ENCODE peak calls at places on chromosomes 1 and 21, in six cellular contexts. J, A, B, P, E and U are unnamed samples.

GRCh38 chr1:116738673-116739370 is 15.4 kb upstream of the CD2 start:
- DNase-seq in A (no peak), B (no peak), E (peak), J (no peak), P (no peak), U (peak)

GRCh38 chr21:46618738-46619369 is 14.0 kb upstream of the S100B start:
- DNase-seq in P (no peak), E (no peak), B (no peak), A (no peak), J (no peak), U (no peak)

GRCh38 chr21:16509466-16509865 is 779.7 kb downstream of the USP25 start:
- DNase-seq in J (no peak), E (no peak), B (no peak), P (no peak), A (no peak), U (no peak)

GRCh38 chr1:84998642-84999280 is 1.8 kb upstream of the MCOLN2 start:
- DNase-seq in E (peak), P (no peak), J (peak), B (no peak), A (no peak), U (peak)

GRCh38 chr1:240465531-240465940 is 146.4 kb downstream of the GREM2 start:
- DNase-seq in E (no peak), J (no peak), P (no peak), B (no peak), A (no peak), U (no peak)

GRCh38 chr1:40389871-40390560 is 16.5 kb downstream of the SMAP2 start:
- DNase-seq in B (no peak), E (no peak), J (no peak), A (no peak), P (no peak), U (peak)

GRCh38 chr1:22351757-22352080 is 99.9 kb upstream of the ZBTB40 start:
- DNase-seq in A (no peak), B (no peak), P (no peak), E (no peak), J (no peak), U (no peak)

GRCh38 chr1:22154063-22154462 is 11.2 kb upstream of the WNT4 start:
- DNase-seq in B (no peak), J (no peak), A (no peak), P (no peak), E (no peak), U (no peak)

GRCh38 chr1:175725684-175726083 is 17.7 kb downstream of the TNR start:
- DNase-seq in P (no peak), E (peak), B (no peak), A (peak), J (peak), U (peak)

GRCh38 chr1:221097479-221098281 is 218.4 kb downstream of the HLX start:
- DNase-seq in A (no peak), B (no peak), E (no peak), P (no peak), J (no peak), U (no peak)

GRCh38 chr1:84913025-84913892 is 20.3 kb upstream of the LPAR3 start:
- DNase-seq in E (no peak), A (peak), P (no peak), B (no peak), J (no peak), U (no peak)

GRCh38 chr1:54955359-54955758 is 25.1 kb upstream of the TMEM61 start:
- DNase-seq in P (no peak), J (no peak), E (no peak), A (peak), B (no peak), U (no peak)

GRCh38 chr1:31372961-31373896 is at the start of gene FABP3:
- DNase-seq in P (peak), A (peak), E (peak), B (peak), J (peak), U (peak)

GRCh38 chr21:26169611-26170470 is 729 bp downstream of the APP start:
- DNase-seq in A (peak), B (peak), E (peak), P (peak), J (peak), U (peak)

GRCh38 chr21:28885853-28886177 is 106.9 kb downstream of the LTN1 start:
- DNase-seq in J (no peak), A (no peak), B (no peak), E (no peak), P (no peak), U (no peak)

GRCh38 chr1:46516551-46516950 is 26.9 kb downstream of the DMBX1 start:
- DNase-seq in J (no peak), P (no peak), B (no peak), A (no peak), E (no peak), U (no peak)

GRCh38 chr1:12502300-12503109 is 115.5 kb downstream of the DHRS3 start:
- DNase-seq in E (no peak), B (no peak), A (no peak), P (no peak), J (no peak), U (peak)

GRCh38 chr1:6794164-6794563 is 8.9 kb downstream of the CAMTA1 start:
- DNase-seq in J (no peak), A (peak), P (no peak), E (peak), B (no peak), U (no peak)

DNA sequence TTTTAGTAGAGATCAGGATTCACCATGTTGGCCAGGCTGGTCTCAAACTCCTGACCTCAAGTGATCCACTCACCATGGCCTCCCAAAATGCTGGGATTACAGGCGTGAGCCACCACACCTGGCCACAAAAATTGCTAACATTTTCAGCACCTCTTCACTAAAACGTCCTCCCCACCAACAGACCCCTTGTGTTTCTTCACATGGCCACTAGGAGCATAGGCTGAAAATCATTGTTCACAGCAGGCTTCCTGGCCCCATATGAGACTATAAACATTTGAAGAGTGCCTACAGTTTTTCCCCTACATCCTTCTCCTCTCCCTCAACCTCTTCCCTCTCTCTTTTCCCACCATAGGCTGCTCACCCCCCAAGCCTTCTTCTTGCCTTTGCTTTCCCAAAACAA is 28.0 kb upstream of the SFPQ start:
- DNase-seq in A (peak), J (peak), E (peak), B (no peak), P (no peak), U (peak)
- TF ChIP-seq CTCF in A (peak), J (peak), E (peak), B (no peak), P (no peak), U (peak)

GRCh38 chr1:206114692-206115430 is 2.3 kb downstream of the AVPR1B start:
- DNase-seq in J (no peak), A (no peak), E (no peak), P (no peak), B (no peak), U (no peak)

GRCh38 chr1:206115791-206116190 is 1.4 kb downstream of the AVPR1B start:
- DNase-seq in E (no peak), A (no peak), J (no peak), B (no peak), P (no peak), U (no peak)

GRCh38 chr1:206116191-206116872 is 856 bp downstream of the AVPR1B start:
- DNase-seq in B (no peak), E (no peak), A (no peak), J (no peak), P (no peak), U (no peak)

GRCh38 chr1:206116873-206117150 is 376 bp downstream of the AVPR1B start:
- DNase-seq in J (no peak), E (no peak), B (no peak), A (no peak), P (no peak), U (no peak)

GRCh38 chr1:206117151-206117948 is at the start of gene AVPR1B:
- DNase-seq in J (peak), P (peak), A (peak), B (peak), E (no peak), U (peak)
- TF ChIP-seq CTCF in J (peak), P (no peak), A (peak), B (no peak), E (no peak), U (no peak)

DNA sequence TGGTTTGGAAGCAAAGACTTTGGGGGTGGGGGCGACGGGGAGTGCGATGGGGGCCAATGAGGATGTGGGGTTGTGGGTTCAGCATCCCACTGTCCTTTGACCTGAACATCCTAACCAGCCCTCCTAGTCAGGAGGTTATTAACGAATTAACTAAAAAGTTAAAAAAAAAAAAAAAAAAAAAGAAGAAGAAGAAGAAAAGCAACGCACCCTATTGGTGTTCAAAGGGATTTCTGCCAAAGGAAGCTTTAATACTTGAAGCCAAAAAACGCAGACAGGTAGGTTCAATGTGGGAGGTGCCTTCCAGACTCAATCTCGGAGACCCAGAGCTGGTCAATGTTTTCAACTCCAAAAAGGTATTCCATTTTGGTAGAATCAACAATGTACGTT is 2.2 kb downstream of the CLIC6 start:
- DNase-seq in J (no peak), A (no peak), B (no peak), E (peak), P (no peak), U (no peak)
- TF ChIP-seq CTCF in J (no peak), A (no peak), B (no peak), E (no peak), P (no peak), U (peak)

GRCh38 chr1:170131984-170132383 is 13.8 kb upstream of the NTMT2 start:
- DNase-seq in E (no peak), B (no peak), A (no peak), P (no peak), J (no peak), U (no peak)

GRCh38 chr1:170131450-170131849 is 14.3 kb upstream of the NTMT2 start:
- DNase-seq in J (no peak), P (no peak), E (no peak), A (no peak), B (no peak), U (no peak)

GRCh38 chr1:170125269-170125668 is 20.5 kb upstream of the NTMT2 start:
- DNase-seq in E (no peak), B (no peak), P (no peak), A (no peak), J (no peak), U (no peak)

GRCh38 chr1:170122366-170122765 is 23.4 kb upstream of the NTMT2 start:
- DNase-seq in P (no peak), E (no peak), B (no peak), A (no peak), J (no peak), U (no peak)

DNA sequence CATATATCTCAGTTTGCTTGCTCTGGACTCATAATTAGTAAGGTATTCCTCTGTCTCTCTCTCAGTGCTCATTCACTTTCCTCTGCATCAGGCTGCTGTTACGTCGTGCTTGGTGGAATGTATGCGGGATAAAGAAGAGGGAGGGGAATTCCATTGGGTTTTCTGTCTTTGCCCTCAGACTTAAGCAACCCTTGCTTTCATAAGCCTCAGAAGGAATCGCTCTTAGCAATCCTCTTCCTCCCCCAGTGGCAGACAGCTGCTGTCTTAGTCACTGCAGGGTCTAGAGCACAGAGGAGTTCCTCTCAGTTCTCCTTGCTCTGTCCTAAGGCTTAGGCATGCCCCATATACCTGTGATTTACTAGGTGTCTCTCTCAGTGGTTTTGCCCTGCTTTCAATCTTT is 19.1 kb upstream of the NTMT2 start:
- DNase-seq in E (peak), A (peak), P (no peak), J (no peak), B (no peak), U (no peak)
- TF ChIP-seq CTCF in E (no peak), A (no peak), P (no peak), J (no peak), B (no peak), U (no peak)

GRCh38 chr1:15948600-15949452 is 27.1 kb downstream of the ZBTB17 start:
- DNase-seq in P (no peak), E (peak), B (peak), A (peak), J (no peak), U (peak)
- TF ChIP-seq CTCF in P (no peak), E (no peak), B (no peak), A (no peak), J (no peak), U (no peak)